ENCODE peak calls at places on chromosomes 13 and 19, in seven cellular contexts. A is COR-L47; L is endodermal cell; D is activated CD4-positive, CD25-positive, alpha-beta regulatory T cell; Z is Caki2; E is progenitor cell of endocrine pancreas; G is foreskin fibroblast. P is an unnamed sample.

GRCh38 chr13:101640797-101641400 is 188.4 kb downstream of the ITGBL1 start:
- DNase-seq in A (no peak), L (no peak), D (no peak), Z (peak), E (no peak), G (peak), P (no peak)

GRCh38 chr19:37977391-37977790 is 70.4 kb downstream of the SIPA1L3 start:
- DNase-seq in A (no peak), L (no peak), D (no peak), Z (no peak), E (no peak), G (no peak), P (no peak)

GRCh38 chr19:54573330-54573872 is at the start of gene LILRA2:
- DNase-seq in A (no peak), L (no peak), D (no peak), Z (no peak), E (no peak), G (no peak), P (no peak)

GRCh38 chr13:96925869-96926628 is 68.2 kb downstream of the OXGR1 start:
- DNase-seq in A (no peak), L (no peak), D (no peak), Z (no peak), E (no peak), G (no peak), P (no peak)

GRCh38 chr13:33348366-33348765 is 62.8 kb upstream of the STARD13 start:
- DNase-seq in A (no peak), L (no peak), D (no peak), Z (no peak), E (no peak), G (no peak), P (no peak)

GRCh38 chr13:77781804-77782203 is 84.3 kb downstream of the SLAIN1 start:
- DNase-seq in A (no peak), L (no peak), D (no peak), Z (no peak), E (no peak), G (no peak), P (no peak)

GRCh38 chr19:52692431-52693008 is 42.3 kb downstream of the ZNF611 start:
- DNase-seq in A (no peak), L (no peak), D (no peak), Z (no peak), E (no peak), G (no peak), P (no peak)

GRCh38 chr13:75318138-75318833 is 163.7 kb downstream of the TBC1D4 start:
- DNase-seq in A (no peak), L (no peak), D (no peak), Z (no peak), E (no peak), G (no peak), P (no peak)

GRCh38 chr19:10407102-10407501 is 3.8 kb upstream of the CDC37 start:
- DNase-seq in A (no peak), L (no peak), D (no peak), Z (no peak), E (no peak), G (no peak), P (no peak)

GRCh38 chr13:97205971-97206370 is 16.2 kb upstream of the MBNL2 start:
- DNase-seq in A (no peak), L (no peak), D (no peak), Z (no peak), E (no peak), G (no peak), P (no peak)

GRCh38 chr13:43661321-43661720 is 125.5 kb downstream of the ENOX1 start:
- DNase-seq in A (no peak), L (no peak), D (no peak), Z (no peak), E (no peak), G (no peak), P (no peak)

GRCh38 chr19:14434543-14435319 is 1.6 kb downstream of the PKN1 start:
- DNase-seq in A (no peak), L (no peak), D (no peak), Z (peak), E (no peak), G (peak), P (no peak)